ENCODE peak calls at places on chromosomes 16 and 17, in ten cellular contexts. One of them, this sample, is unnamed.

GRCh38 chr17:46199379-46199778 is 6.2 kb upstream of the KANSL1 start:
- DNase-seq in NCI-H510A treated with DMSO at 0.1 percent for 48 hours: no peak
- DNase-seq in NCI-H2029: no peak
- DNase-seq in hippocampal formation: no peak
- DNase-seq in iris pigment epithelial cell: no peak
- DNase-seq in stimulated activated CD8-positive, alpha-beta memory T cell treated with anti-CD3 and anti-CD28 coated beads, Interleukin-12 subunit alpha, Interleukin-12 subunit beta, amount 100 ng/mL, for 4 hours: no peak
- DNase-seq in mesendoderm: no peak
- DNase-seq in activated gamma-delta T cell treated with Interleukin-2 at 50 U/mL for 16 hours: no peak
- DNase-seq in tibial artery: no peak
- DNase-seq in CD8-positive, alpha-beta T cell: no peak
- DNase-seq in this sample: no peak

GRCh38 chr17:6254036-6254435 is 180.9 kb downstream of the AIPL1 start:
- DNase-seq in NCI-H510A treated with DMSO at 0.1 percent for 48 hours: no peak
- DNase-seq in NCI-H2029: no peak
- DNase-seq in hippocampal formation: no peak
- DNase-seq in iris pigment epithelial cell: peak
- DNase-seq in stimulated activated CD8-positive, alpha-beta memory T cell treated with anti-CD3 and anti-CD28 coated beads, Interleukin-12 subunit alpha, Interleukin-12 subunit beta, amount 100 ng/mL, for 4 hours: no peak
- DNase-seq in mesendoderm: no peak
- DNase-seq in activated gamma-delta T cell treated with Interleukin-2 at 50 U/mL for 16 hours: no peak
- DNase-seq in tibial artery: no peak
- DNase-seq in CD8-positive, alpha-beta T cell: no peak
- DNase-seq in this sample: no peak

GRCh38 chr16:65572156-65572555 is 450.3 kb upstream of the CDH11 start:
- DNase-seq in NCI-H510A treated with DMSO at 0.1 percent for 48 hours: no peak
- DNase-seq in NCI-H2029: no peak
- DNase-seq in hippocampal formation: no peak
- DNase-seq in iris pigment epithelial cell: peak
- DNase-seq in stimulated activated CD8-positive, alpha-beta memory T cell treated with anti-CD3 and anti-CD28 coated beads, Interleukin-12 subunit alpha, Interleukin-12 subunit beta, amount 100 ng/mL, for 4 hours: no peak
- DNase-seq in mesendoderm: no peak
- DNase-seq in activated gamma-delta T cell treated with Interleukin-2 at 50 U/mL for 16 hours: no peak
- DNase-seq in tibial artery: no peak
- DNase-seq in CD8-positive, alpha-beta T cell: no peak
- DNase-seq in this sample: peak

GRCh38 chr17:17818088-17818526 is 18.7 kb downstream of the SREBF1 start:
- DNase-seq in NCI-H510A treated with DMSO at 0.1 percent for 48 hours: peak
- DNase-seq in NCI-H2029: peak
- DNase-seq in hippocampal formation: no peak
- DNase-seq in iris pigment epithelial cell: peak
- DNase-seq in stimulated activated CD8-positive, alpha-beta memory T cell treated with anti-CD3 and anti-CD28 coated beads, Interleukin-12 subunit alpha, Interleukin-12 subunit beta, amount 100 ng/mL, for 4 hours: no peak
- DNase-seq in mesendoderm: peak
- DNase-seq in activated gamma-delta T cell treated with Interleukin-2 at 50 U/mL for 16 hours: no peak
- DNase-seq in tibial artery: no peak
- DNase-seq in CD8-positive, alpha-beta T cell: no peak
- DNase-seq in this sample: no peak

GRCh38 chr16:22352726-22353125 is 21.7 kb downstream of the CDR2 start:
- DNase-seq in NCI-H510A treated with DMSO at 0.1 percent for 48 hours: no peak
- DNase-seq in NCI-H2029: no peak
- DNase-seq in hippocampal formation: no peak
- DNase-seq in iris pigment epithelial cell: no peak
- DNase-seq in stimulated activated CD8-positive, alpha-beta memory T cell treated with anti-CD3 and anti-CD28 coated beads, Interleukin-12 subunit alpha, Interleukin-12 subunit beta, amount 100 ng/mL, for 4 hours: no peak
- DNase-seq in mesendoderm: peak
- DNase-seq in activated gamma-delta T cell treated with Interleukin-2 at 50 U/mL for 16 hours: no peak
- DNase-seq in tibial artery: no peak
- DNase-seq in CD8-positive, alpha-beta T cell: no peak
- DNase-seq in this sample: no peak

GRCh38 chr16:89079434-89079833 is 14.2 kb upstream of the ACSF3 start:
- DNase-seq in NCI-H510A treated with DMSO at 0.1 percent for 48 hours: no peak
- DNase-seq in NCI-H2029: no peak
- DNase-seq in hippocampal formation: no peak
- DNase-seq in iris pigment epithelial cell: no peak
- DNase-seq in stimulated activated CD8-positive, alpha-beta memory T cell treated with anti-CD3 and anti-CD28 coated beads, Interleukin-12 subunit alpha, Interleukin-12 subunit beta, amount 100 ng/mL, for 4 hours: no peak
- DNase-seq in mesendoderm: no peak
- DNase-seq in activated gamma-delta T cell treated with Interleukin-2 at 50 U/mL for 16 hours: no peak
- DNase-seq in tibial artery: no peak
- DNase-seq in CD8-positive, alpha-beta T cell: no peak
- DNase-seq in this sample: no peak

GRCh38 chr16:84839956-84840355 is 20.2 kb downstream of the CRISPLD2 start:
- DNase-seq in NCI-H510A treated with DMSO at 0.1 percent for 48 hours: no peak
- DNase-seq in NCI-H2029: no peak
- DNase-seq in hippocampal formation: no peak
- DNase-seq in iris pigment epithelial cell: peak
- DNase-seq in stimulated activated CD8-positive, alpha-beta memory T cell treated with anti-CD3 and anti-CD28 coated beads, Interleukin-12 subunit alpha, Interleukin-12 subunit beta, amount 100 ng/mL, for 4 hours: no peak
- DNase-seq in mesendoderm: peak
- DNase-seq in activated gamma-delta T cell treated with Interleukin-2 at 50 U/mL for 16 hours: no peak
- DNase-seq in tibial artery: no peak
- DNase-seq in CD8-positive, alpha-beta T cell: no peak
- DNase-seq in this sample: peak

GRCh38 chr17:2975469-2975958 is 87.9 kb downstream of the OR1D5 start:
- DNase-seq in NCI-H510A treated with DMSO at 0.1 percent for 48 hours: no peak
- DNase-seq in NCI-H2029: no peak
- DNase-seq in hippocampal formation: no peak
- DNase-seq in iris pigment epithelial cell: no peak
- DNase-seq in stimulated activated CD8-positive, alpha-beta memory T cell treated with anti-CD3 and anti-CD28 coated beads, Interleukin-12 subunit alpha, Interleukin-12 subunit beta, amount 100 ng/mL, for 4 hours: no peak
- DNase-seq in mesendoderm: peak
- DNase-seq in activated gamma-delta T cell treated with Interleukin-2 at 50 U/mL for 16 hours: no peak
- DNase-seq in tibial artery: peak
- DNase-seq in CD8-positive, alpha-beta T cell: no peak
- DNase-seq in this sample: no peak